ENCODE peak calls at places on chromosomes 13 and 19, in four cellular contexts. P is tibial nerve, T is stomach, D is cardiac muscle cell. Y is an unnamed sample.

GRCh38 chr13:100789481-100789880 is 114.9 kb upstream of the TMTC4 start:
- DNase-seq in D (peak; percentile 16), T (peak; percentile 28), P (no peak), Y (no peak)

GRCh38 chr13:29547135-29547534 is 48.4 kb downstream of the SLC7A1 start:
- DNase-seq in D (peak; percentile 83), T (no peak), P (no peak), Y (no peak)

GRCh38 chr13:21980049-21980448 is 309.2 kb downstream of the FGF9 start:
- DNase-seq in P (no peak), D (no peak), T (no peak), Y (no peak)

GRCh38 chr19:28196961-28197360 is 1016.0 kb downstream of the UQCRFS1 start:
- DNase-seq in P (no peak), T (no peak), D (no peak), Y (no peak)

GRCh38 chr13:67878376-67878775 is 648.2 kb upstream of the PCDH9 start:
- DNase-seq in T (no peak), D (no peak), P (no peak), Y (no peak)

GRCh38 chr19:33199441-33200265 is 5.5 kb downstream of the LRP3 start:
- DNase-seq in T (no peak), D (no peak), P (no peak), Y (no peak)

GRCh38 chr13:25827986-25828385 is 223.8 kb downstream of the SHISA2 start:
- DNase-seq in D (no peak), T (no peak), P (no peak), Y (no peak)

GRCh38 chr19:38900816-38901215 is 1.0 kb downstream of the NFKBIB start:
- DNase-seq in T (no peak), P (no peak), D (peak; percentile 29), Y (no peak)

DNA sequence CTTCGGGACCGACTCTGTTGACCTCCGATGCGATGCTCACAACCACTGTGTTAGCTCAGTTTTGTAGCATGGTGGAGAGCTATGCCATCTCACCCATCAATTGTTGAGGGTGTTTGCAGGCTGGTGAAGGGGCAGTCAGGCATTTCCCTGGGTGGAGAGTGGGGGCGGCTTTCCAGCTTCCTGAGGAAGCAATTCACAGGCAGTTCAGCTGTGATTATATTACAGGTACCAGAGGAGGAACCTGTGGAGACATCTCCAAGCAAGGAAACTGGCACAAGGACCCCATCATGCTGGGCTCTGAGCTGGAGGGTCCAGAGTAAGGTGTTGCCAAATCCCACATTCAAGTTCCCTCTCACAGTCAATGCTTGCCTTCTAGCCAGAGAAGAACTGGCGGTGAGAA is 166.0 kb upstream of the ZNF536 start:
- DNase-seq in P (no peak), D (no peak), T (no peak), Y (no peak)
- H3K4me1 ChIP-seq in P (no peaks in the 10 kb centered on the region), D (no peaks in the 10 kb centered on the region), T (no peaks in the 10 kb centered on the region), Y (no peaks in the 10 kb centered on the region)

DNA sequence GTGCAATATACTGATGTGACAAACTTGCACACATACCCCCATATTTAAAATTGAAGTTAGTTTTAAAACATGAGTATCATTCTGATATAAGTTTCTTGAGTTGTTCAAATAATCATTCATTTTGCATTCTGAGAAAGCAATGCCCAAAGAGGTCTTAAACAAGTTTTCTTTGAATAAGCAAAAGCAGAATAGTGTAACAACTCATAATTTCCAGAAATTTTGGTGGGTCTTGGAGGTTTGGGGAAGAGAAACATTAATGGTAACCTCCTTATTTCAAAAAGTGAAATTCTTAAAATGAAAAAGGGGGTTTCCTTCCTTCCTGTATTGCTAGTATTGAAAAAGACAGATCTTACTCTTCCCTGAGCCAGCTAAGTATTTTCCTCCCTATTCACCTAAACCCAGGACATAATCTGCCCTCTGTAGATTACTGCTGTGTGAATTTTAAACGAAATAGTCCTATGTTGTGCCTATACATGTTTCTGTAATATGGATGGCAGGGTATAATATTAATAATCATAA is 30.4 kb downstream of the SLC25A15 start:
- DNase-seq in P (no peak), D (no peak), T (no peak), Y (no peak)
- TF ChIP-seq CTCF in P (no peak), D (no peak), T (no peak), Y (no peak)

GRCh38 chr13:97327521-97328221 is 105.5 kb downstream of the MBNL2 start:
- DNase-seq in P (no peak), D (peak; percentile 58), T (no peak), Y (no peak)

GRCh38 chr13:97329331-97329730 is 104.6 kb upstream of the RAP2A start:
- DNase-seq in T (no peak), P (no peak), D (peak; percentile 58), Y (no peak)

GRCh38 chr13:97332725-97333124 is 101.2 kb upstream of the RAP2A start:
- DNase-seq in P (no peak), T (no peak), D (no peak), Y (no peak)

GRCh38 chr13:97328222-97328790 is 105.7 kb upstream of the RAP2A start:
- DNase-seq in T (no peak), D (peak; percentile 81), P (peak; percentile 36), Y (peak; percentile 13)

DNA sequence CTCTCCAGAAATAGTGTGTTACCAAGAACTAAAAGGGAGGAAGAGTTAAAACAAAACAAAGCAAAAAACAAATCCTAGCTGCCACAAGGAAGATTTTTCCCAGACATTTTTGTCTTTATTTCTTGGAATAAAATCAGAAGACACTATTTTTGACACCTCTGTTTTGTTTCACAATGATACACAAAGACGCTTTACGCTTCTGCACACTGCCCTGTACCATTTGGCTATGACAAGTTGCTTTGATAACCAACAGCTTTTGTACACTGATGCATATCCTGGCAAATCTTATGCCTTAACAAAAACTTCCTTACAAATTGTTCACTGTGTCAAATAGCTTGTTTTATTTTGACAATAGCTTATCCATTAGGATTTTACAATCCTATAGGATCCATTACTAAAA is 103.5 kb upstream of the RAP2A start:
- DNase-seq in T (no peak), P (no peak), D (no peak), Y (no peak)
- H3K4me1 ChIP-seq in T (peaks cover 10% of the 10 kb centered on the region), P (peaks cover 84% of the 10 kb centered on the region), D (peaks cover 7% of the 10 kb centered on the region), Y (no peaks in the 10 kb centered on the region)

GRCh38 chr13:99605417-99606321 is 104.4 kb downstream of the TM9SF2 start:
- DNase-seq in D (peak; percentile 48), P (peak; percentile 10), T (peak; percentile 50), Y (peak; percentile 28)
- TF ChIP-seq CTCF in D (peak; percentile 12), P (no peak), T (no peak), Y (no peak)

GRCh38 chr19:31317542-31317941 is 31.7 kb downstream of the TSHZ3 start:
- DNase-seq in P (no peak), D (no peak), T (no peak), Y (no peak)
- H3K4me1 ChIP-seq in P (peaks cover 50% of the 10 kb centered on the region), D (peaks cover 16% of the 10 kb centered on the region), T (peaks cover 7% of the 10 kb centered on the region), Y (no peaks in the 10 kb centered on the region)

GRCh38 chr19:55527197-55528029 is 9.5 kb downstream of the SBK2 start:
- DNase-seq in T (no peak), P (no peak), D (no peak), Y (no peak)

GRCh38 chr19:55529636-55530230 is 7.2 kb downstream of the SBK2 start:
- DNase-seq in D (no peak), T (no peak), P (no peak), Y (no peak)

GRCh38 chr19:55525289-55526101 is 11.4 kb downstream of the SBK2 start:
- DNase-seq in D (no peak), T (no peak), P (no peak), Y (no peak)

GRCh38 chr19:55526216-55527196 is 10.4 kb downstream of the SBK2 start:
- DNase-seq in P (no peak), D (peak; percentile 86), T (peak; percentile 93), Y (peak; percentile 84)

DNA sequence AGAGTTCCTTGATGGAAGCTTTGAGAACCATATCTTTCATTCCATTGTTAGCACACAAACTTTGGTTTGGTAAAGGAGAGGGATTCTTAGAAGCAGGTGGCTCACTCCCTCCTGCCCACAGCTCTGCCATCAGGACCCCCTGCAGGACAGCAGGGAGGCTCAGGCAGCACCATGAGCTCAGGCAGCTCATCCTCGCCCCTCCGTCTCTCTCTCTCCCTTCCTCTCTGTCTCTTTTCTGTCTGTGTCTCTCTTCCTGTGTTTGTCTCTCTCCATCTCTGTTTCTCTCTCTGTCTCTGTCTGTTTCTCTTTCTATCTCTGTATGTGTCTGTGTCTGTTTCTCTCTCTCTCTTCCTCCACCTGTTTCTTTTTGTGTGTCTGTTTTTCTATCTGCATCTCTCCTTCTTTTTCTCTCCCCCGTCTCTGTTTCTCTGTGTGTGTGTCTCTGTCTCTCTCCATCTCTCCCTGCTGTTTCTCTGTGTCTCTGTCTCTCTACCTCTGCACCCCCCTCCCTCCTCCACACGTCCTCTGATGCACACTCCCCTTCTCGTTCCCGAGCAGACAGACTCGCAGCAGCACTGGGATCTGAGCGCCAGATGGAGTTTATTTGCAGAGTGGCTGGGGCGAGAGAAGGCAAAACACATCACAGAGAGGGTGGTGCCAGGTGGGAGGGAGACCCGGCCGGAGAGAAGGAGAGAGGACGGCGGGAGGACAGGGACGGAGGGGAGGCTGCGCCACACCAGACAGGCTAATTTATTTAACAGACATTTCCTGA is 8.7 kb downstream of the SBK2 start:
- DNase-seq in P (no peak), D (peak; percentile 29), T (no peak), Y (no peak)
- TF ChIP-seq CTCF in P (no peak), D (no peak), T (peak; percentile 23), Y (no peak)

Y was measured in PC-9.